ENCODE peak calls at places on chromosomes 12 and 14, in nine cellular contexts. C, D, R, T, G, X, U, H and B are unnamed samples.

GRCh38 chr12:6367065-6367968 is 8.0 kb downstream of the SCNN1A start:
- DNase-seq in C (no peak), D (no peak), R (no peak), T (peak; percentile 69), G (no peak), X (peak; percentile 42), U (peak; percentile 57), H (no peak), B (no peak)

GRCh38 chr12:113372371-113372770 is 14.0 kb downstream of the PLBD2 start:
- DNase-seq in C (no peak), D (no peak), R (no peak), T (no peak), G (no peak), X (no peak), U (no peak), H (no peak), B (no peak)

GRCh38 chr14:105167303-105168092 is 1.1 kb downstream of the JAG2 start:
- DNase-seq in C (no peak), D (no peak), R (no peak), T (no peak), G (no peak), X (no peak), U (no peak), H (no peak), B (no peak)

GRCh38 chr14:38749936-38750335 is 353.1 kb downstream of the SEC23A start:
- DNase-seq in C (no peak), D (no peak), R (no peak), T (no peak), G (no peak), X (no peak), U (no peak), H (no peak), B (no peak)

GRCh38 chr12:108667349-108667748 is 33.7 kb upstream of the SELPLG start:
- DNase-seq in C (no peak), D (no peak), R (no peak), T (no peak), G (no peak), X (no peak), U (peak; percentile 33), H (no peak), B (no peak)

GRCh38 chr14:97408937-97409860 is 612.0 kb downstream of the VRK1 start:
- DNase-seq in C (no peak), D (no peak), R (no peak), T (no peak), G (no peak), X (no peak), U (peak; percentile 10), H (no peak), B (peak; percentile 5)

GRCh38 chr14:34013714-34014055 is 62.8 kb upstream of the EGLN3 start:
- DNase-seq in C (no peak), D (no peak), R (no peak), T (no peak), G (no peak), X (no peak), U (no peak), H (no peak), B (no peak)

GRCh38 chr14:70660967-70661871 is 19.5 kb downstream of the TTC9 start:
- DNase-seq in C (no peak), D (no peak), R (no peak), T (no peak), G (no peak), X (no peak), U (no peak), H (no peak), B (peak; percentile 79)

GRCh38 chr12:94305293-94305957 is 154.2 kb downstream of the CEP83 start:
- DNase-seq in C (no peak), D (no peak), R (peak; percentile 48), T (peak; percentile 16), G (no peak), X (peak; percentile 95), U (no peak), H (no peak), B (no peak)

GRCh38 chr12:26855337-26856089 is 22.5 kb upstream of the ITPR2 start:
- DNase-seq in C (no peak), D (no peak), R (no peak), T (no peak), G (no peak), X (no peak), U (no peak), H (no peak), B (no peak)

GRCh38 chr12:121791671-121792496 is 1.6 kb downstream of the RHOF start:
- DNase-seq in C (no peak), D (peak; percentile 54), R (peak; percentile 65), T (no peak), G (no peak), X (no peak), U (no peak), H (no peak), B (peak; percentile 44)

GRCh38 chr12:51118706-51119105 is 35.3 kb upstream of the CSRNP2 start:
- DNase-seq in C (no peak), D (no peak), R (no peak), T (peak; percentile 7), G (no peak), X (peak; percentile 97), U (no peak), H (no peak), B (no peak)

GRCh38 chr12:111686574-111687105 is 787 bp downstream of the ACAD10 start:
- DNase-seq in C (no peak), D (no peak), R (no peak), T (peak; percentile 25), G (no peak), X (peak; percentile 29), U (no peak), H (no peak), B (no peak)

GRCh38 chr12:109760930-109761630 is 47.5 kb downstream of the FAM222A start:
- DNase-seq in C (peak; percentile 65), D (peak; percentile 51), R (no peak), T (no peak), G (no peak), X (no peak), U (no peak), H (peak; percentile 21), B (no peak)

DNA sequence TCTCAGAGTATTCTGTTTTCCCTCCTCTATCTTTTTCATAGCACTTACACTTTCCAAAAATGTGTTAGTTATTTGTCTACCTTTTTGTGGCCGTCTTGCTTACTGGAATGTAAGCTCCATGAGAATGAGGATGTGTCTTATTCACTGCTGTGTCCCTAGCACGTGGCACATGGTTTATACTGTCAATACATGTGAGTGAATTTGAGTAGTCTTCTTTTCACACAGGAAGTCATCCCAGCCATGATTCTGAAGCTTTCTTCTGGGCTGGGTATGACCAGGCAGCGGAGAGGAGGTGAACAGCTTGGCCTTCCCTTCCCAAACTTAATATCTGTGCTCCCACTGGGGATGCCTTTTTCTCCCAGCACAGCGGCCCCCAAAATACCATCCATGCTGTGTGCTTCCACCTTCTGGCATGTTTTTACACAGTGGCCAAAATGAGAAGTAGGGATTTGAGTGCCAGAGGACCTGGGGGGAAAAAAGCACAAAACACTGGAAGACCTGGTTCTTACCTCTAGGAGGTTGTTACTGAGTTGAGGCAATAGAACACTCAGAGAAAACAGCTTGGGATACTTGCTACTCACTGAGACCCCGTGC is 10.3 kb downstream of the PLEKHG3 start:
- DNase-seq in C (peak; percentile 41), D (no peak), R (no peak), T (no peak), G (no peak), X (no peak), U (no peak), H (no peak), B (no peak)
- H3K4me3 ChIP-seq in C (no peak overlapping the region), D (no peak overlapping the region), R (no peak overlapping the region), T (no peak overlapping the region), G (no peak overlapping the region), X (no peak overlapping the region), U (no peak overlapping the region), H (no peak overlapping the region), B (no peak overlapping the region)

GRCh38 chr12:8687846-8688601 is 9.8 kb upstream of the RIMKLB start:
- DNase-seq in C (no peak), D (no peak), R (peak; percentile 56), T (peak; percentile 90), G (no peak), X (peak; percentile 97), U (no peak), H (peak; percentile 49), B (peak; percentile 14)
- H3K4me1 ChIP-seq in C (peaks cover 13% of the 10 kb centered on the region), D (no peaks in the 10 kb centered on the region), R (peaks cover 5% of the 10 kb centered on the region), T (peaks cover 19% of the 10 kb centered on the region), G (peaks cover 3% of the 10 kb centered on the region), X (peaks cover 2% of the 10 kb centered on the region), U (peaks cover 4% of the 10 kb centered on the region), H (no peaks in the 10 kb centered on the region), B (no peaks in the 10 kb centered on the region)

GRCh38 chr12:92952394-92952793 is 23.3 kb upstream of the EEA1 start:
- DNase-seq in C (no peak), D (no peak), R (no peak), T (no peak), G (no peak), X (no peak), U (no peak), H (no peak), B (no peak)
- H3K27ac ChIP-seq in C (no peak overlapping the region), D (no peak overlapping the region), R (no peak overlapping the region), T (no peak overlapping the region), G (no peak overlapping the region), X (no peak overlapping the region), U (no peak overlapping the region), H (no peak overlapping the region), B (no peak overlapping the region)

GRCh38 chr12:28537474-28537873 is 347.2 kb downstream of the CCDC91 start:
- DNase-seq in C (no peak), D (no peak), R (no peak), T (no peak), G (no peak), X (no peak), U (no peak), H (no peak), B (no peak)

GRCh38 chr12:28536088-28536487 is 345.8 kb downstream of the CCDC91 start:
- DNase-seq in C (no peak), D (no peak), R (no peak), T (peak; percentile 88), G (no peak), X (peak; percentile 79), U (no peak), H (no peak), B (no peak)

GRCh38 chr12:28543021-28543890 is 353.0 kb downstream of the CCDC91 start:
- DNase-seq in C (no peak), D (no peak), R (no peak), T (peak; percentile 15), G (no peak), X (no peak), U (peak; percentile 84), H (no peak), B (no peak)

GRCh38 chr12:28540324-28540714 is 350.1 kb downstream of the CCDC91 start:
- DNase-seq in C (no peak), D (no peak), R (no peak), T (peak; percentile 24), G (no peak), X (peak; percentile 3), U (no peak), H (no peak), B (no peak)

DNA sequence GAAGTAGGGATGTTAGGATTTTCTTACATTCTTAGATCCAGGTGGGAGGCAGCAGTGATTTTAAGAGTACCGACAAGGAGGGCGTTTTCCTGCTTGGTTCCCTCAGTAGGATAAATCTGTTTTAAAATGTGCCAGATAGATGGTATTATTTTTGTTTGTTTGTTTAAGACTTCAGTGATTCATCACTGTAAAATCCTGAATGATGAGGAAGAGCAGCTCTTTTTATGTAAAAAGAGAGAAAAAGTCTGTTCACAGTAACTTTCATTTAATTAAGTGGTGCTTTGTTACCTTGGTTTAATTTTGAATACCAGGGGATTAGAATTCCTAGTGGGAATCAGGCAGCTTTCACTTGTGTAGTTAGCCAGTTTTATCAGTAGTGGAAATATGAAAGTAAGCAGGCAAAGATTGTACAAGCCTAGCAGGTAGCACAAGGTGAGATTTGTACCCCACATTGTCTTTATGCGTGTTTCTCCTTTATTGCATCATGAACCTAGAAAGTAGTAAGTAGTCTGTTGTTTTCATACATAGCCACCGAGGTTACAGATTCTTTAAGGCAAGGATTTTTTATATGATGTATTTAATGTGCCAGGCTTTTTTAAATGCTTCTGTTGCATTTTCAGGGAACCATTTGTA is 349.6 kb downstream of the CCDC91 start:
- DNase-seq in C (no peak), D (no peak), R (no peak), T (no peak), G (no peak), X (no peak), U (no peak), H (no peak), B (no peak)
- H3K4me3 ChIP-seq in C (no peak overlapping the region), D (no peak overlapping the region), R (no peak overlapping the region), T (no peak overlapping the region), G (no peak overlapping the region), X (no peak overlapping the region), U (no peak overlapping the region), H (no peak overlapping the region), B (no peak overlapping the region)